ENCODE peak calls at places on chromosomes 12 and 14, in ten cellular contexts. One of them, this sample, is unnamed.

GRCh38 chr14:49634547-49635334 is at the start of gene DNAAF2:
- DNase-seq in Karpas-422: peak; percentile 88
- DNase-seq in left ventricle myocardium inferior: peak; percentile 53
- DNase-seq in IMR-90: peak; percentile 76
- DNase-seq in heart left ventricle: peak; percentile 50
- DNase-seq in naive thymus-derived CD4-positive, alpha-beta T cell: peak; percentile 83
- DNase-seq in mesendoderm: peak; percentile 91
- DNase-seq in choroid plexus epithelial cell: peak; percentile 80
- DNase-seq in OCI-LY7: peak; percentile 85
- DNase-seq in ascending aorta: peak; percentile 78
- DNase-seq in this sample: no peak

GRCh38 chr12:1628671-1629337 is at the start of gene WNT5B:
- DNase-seq in naive thymus-derived CD4-positive, alpha-beta T cell: no peak
- DNase-seq in IMR-90: no peak
- DNase-seq in left ventricle myocardium inferior: no peak
- DNase-seq in OCI-LY7: no peak
- DNase-seq in choroid plexus epithelial cell: no peak
- DNase-seq in heart left ventricle: no peak
- DNase-seq in ascending aorta: no peak
- DNase-seq in Karpas-422: no peak
- DNase-seq in mesendoderm: peak; percentile 69
- DNase-seq in this sample: no peak

GRCh38 chr12:42450248-42450647 is 124.3 kb downstream of the PPHLN1 start:
- DNase-seq in Karpas-422: no peak
- DNase-seq in left ventricle myocardium inferior: no peak
- DNase-seq in ascending aorta: no peak
- DNase-seq in mesendoderm: no peak
- DNase-seq in choroid plexus epithelial cell: peak; percentile 58
- DNase-seq in IMR-90: peak; percentile 46
- DNase-seq in naive thymus-derived CD4-positive, alpha-beta T cell: no peak
- DNase-seq in heart left ventricle: no peak
- DNase-seq in OCI-LY7: no peak
- DNase-seq in this sample: no peak

GRCh38 chr12:102459314-102459713 is 21.0 kb downstream of the IGF1 start:
- DNase-seq in naive thymus-derived CD4-positive, alpha-beta T cell: no peak
- DNase-seq in left ventricle myocardium inferior: no peak
- DNase-seq in OCI-LY7: no peak
- DNase-seq in mesendoderm: no peak
- DNase-seq in heart left ventricle: no peak
- DNase-seq in ascending aorta: no peak
- DNase-seq in choroid plexus epithelial cell: no peak
- DNase-seq in IMR-90: no peak
- DNase-seq in Karpas-422: no peak
- DNase-seq in this sample: no peak

GRCh38 chr14:76376878-76377523 is 1.1 kb downstream of the ESRRB start:
- DNase-seq in IMR-90: no peak
- DNase-seq in heart left ventricle: no peak
- DNase-seq in mesendoderm: no peak
- DNase-seq in ascending aorta: no peak
- DNase-seq in choroid plexus epithelial cell: no peak
- DNase-seq in naive thymus-derived CD4-positive, alpha-beta T cell: no peak
- DNase-seq in Karpas-422: no peak
- DNase-seq in OCI-LY7: no peak
- DNase-seq in left ventricle myocardium inferior: no peak
- DNase-seq in this sample: no peak

GRCh38 chr12:133130808-133131128 is 341 bp downstream of the ZNF10 start:
- DNase-seq in naive thymus-derived CD4-positive, alpha-beta T cell: no peak
- DNase-seq in heart left ventricle: peak; percentile 49
- DNase-seq in OCI-LY7: no peak
- DNase-seq in choroid plexus epithelial cell: peak; percentile 30
- DNase-seq in mesendoderm: no peak
- DNase-seq in Karpas-422: peak; percentile 65
- DNase-seq in IMR-90: no peak
- DNase-seq in left ventricle myocardium inferior: peak; percentile 26
- DNase-seq in ascending aorta: no peak
- DNase-seq in this sample: no peak

GRCh38 chr12:14394317-14395058 is 29.0 kb downstream of the ATF7IP start:
- DNase-seq in naive thymus-derived CD4-positive, alpha-beta T cell: peak; percentile 70
- DNase-seq in heart left ventricle: no peak
- DNase-seq in ascending aorta: peak; percentile 64
- DNase-seq in OCI-LY7: peak; percentile 90
- DNase-seq in mesendoderm: peak; percentile 92
- DNase-seq in IMR-90: peak; percentile 84
- DNase-seq in left ventricle myocardium inferior: no peak
- DNase-seq in Karpas-422: peak; percentile 93
- DNase-seq in choroid plexus epithelial cell: peak; percentile 91
- DNase-seq in this sample: no peak

GRCh38 chr12:52166672-52167071 is 25.1 kb downstream of the KRT80 start:
- DNase-seq in left ventricle myocardium inferior: no peak
- DNase-seq in ascending aorta: no peak
- DNase-seq in heart left ventricle: no peak
- DNase-seq in mesendoderm: no peak
- DNase-seq in naive thymus-derived CD4-positive, alpha-beta T cell: no peak
- DNase-seq in IMR-90: peak; percentile 67
- DNase-seq in OCI-LY7: no peak
- DNase-seq in Karpas-422: no peak
- DNase-seq in choroid plexus epithelial cell: no peak
- DNase-seq in this sample: no peak

GRCh38 chr14:61430066-61430757 is 108.8 kb downstream of the PRKCH start:
- DNase-seq in choroid plexus epithelial cell: no peak
- DNase-seq in mesendoderm: no peak
- DNase-seq in Karpas-422: no peak
- DNase-seq in OCI-LY7: no peak
- DNase-seq in left ventricle myocardium inferior: no peak
- DNase-seq in naive thymus-derived CD4-positive, alpha-beta T cell: no peak
- DNase-seq in heart left ventricle: no peak
- DNase-seq in ascending aorta: no peak
- DNase-seq in IMR-90: no peak
- DNase-seq in this sample: no peak

GRCh38 chr12:98399532-98399931 is 115.9 kb upstream of the TMPO start:
- DNase-seq in naive thymus-derived CD4-positive, alpha-beta T cell: no peak
- DNase-seq in heart left ventricle: peak; percentile 62
- DNase-seq in Karpas-422: no peak
- DNase-seq in OCI-LY7: peak; percentile 45
- DNase-seq in choroid plexus epithelial cell: peak; percentile 91
- DNase-seq in left ventricle myocardium inferior: no peak
- DNase-seq in mesendoderm: peak; percentile 91
- DNase-seq in IMR-90: peak; percentile 78
- DNase-seq in ascending aorta: no peak
- DNase-seq in this sample: no peak

GRCh38 chr14:94751956-94752355 is 18.0 kb downstream of the GSC start:
- DNase-seq in heart left ventricle: no peak
- DNase-seq in choroid plexus epithelial cell: no peak
- DNase-seq in OCI-LY7: no peak
- DNase-seq in mesendoderm: no peak
- DNase-seq in IMR-90: no peak
- DNase-seq in left ventricle myocardium inferior: no peak
- DNase-seq in ascending aorta: no peak
- DNase-seq in Karpas-422: no peak
- DNase-seq in naive thymus-derived CD4-positive, alpha-beta T cell: no peak
- DNase-seq in this sample: no peak

GRCh38 chr12:11755311-11755930 is 105.9 kb downstream of the ETV6 start:
- DNase-seq in ascending aorta: no peak
- DNase-seq in Karpas-422: no peak
- DNase-seq in IMR-90: peak; percentile 31
- DNase-seq in naive thymus-derived CD4-positive, alpha-beta T cell: no peak
- DNase-seq in OCI-LY7: no peak
- DNase-seq in left ventricle myocardium inferior: no peak
- DNase-seq in choroid plexus epithelial cell: peak; percentile 31
- DNase-seq in mesendoderm: no peak
- DNase-seq in heart left ventricle: no peak
- DNase-seq in this sample: no peak

GRCh38 chr12:121295746-121296617 is 527 bp downstream of the CAMKK2 start:
- DNase-seq in OCI-LY7: peak; percentile 26
- DNase-seq in choroid plexus epithelial cell: peak; percentile 13
- DNase-seq in ascending aorta: peak; percentile 71
- DNase-seq in mesendoderm: peak; percentile 35
- DNase-seq in IMR-90: no peak
- DNase-seq in naive thymus-derived CD4-positive, alpha-beta T cell: no peak
- DNase-seq in left ventricle myocardium inferior: peak; percentile 41
- DNase-seq in heart left ventricle: peak; percentile 47
- DNase-seq in Karpas-422: peak; percentile 60
- DNase-seq in this sample: no peak

DNA sequence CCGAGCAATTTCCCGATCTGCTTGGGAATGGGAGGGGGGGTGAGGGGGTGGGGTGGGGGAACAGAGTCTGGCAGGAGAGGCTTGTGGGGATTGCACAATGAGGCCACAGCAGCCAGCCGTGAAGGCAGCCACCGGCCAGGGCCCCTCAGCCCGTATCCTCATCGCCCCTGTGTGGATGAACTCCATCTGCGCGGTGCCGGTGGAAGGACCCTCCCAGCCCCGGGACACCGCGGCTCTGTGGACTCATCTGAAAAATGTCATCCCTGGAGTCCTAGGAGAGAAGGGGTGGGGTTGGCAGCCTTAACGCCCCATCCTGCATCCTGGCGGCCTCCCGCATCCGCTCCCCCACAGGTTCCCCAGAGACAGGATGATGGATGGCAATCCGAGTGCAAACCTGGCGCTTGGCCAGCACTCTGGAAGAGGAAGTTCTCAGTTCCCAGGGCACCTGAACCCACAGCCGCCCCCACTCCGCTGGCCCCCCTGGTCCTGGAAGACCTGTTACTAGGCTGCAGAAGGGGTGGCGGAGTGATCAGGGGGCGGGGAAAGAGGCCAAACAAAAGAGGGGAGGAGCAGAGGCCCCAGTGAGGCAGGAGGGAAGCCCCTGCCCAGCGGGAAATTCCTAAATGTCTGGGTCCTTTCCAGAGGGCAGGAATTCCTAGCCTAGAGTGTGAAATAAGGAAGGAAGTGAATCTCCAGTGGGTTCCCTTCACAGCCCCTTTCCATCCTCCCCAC is 1.2 kb upstream of the TNFAIP2 start:
- DNase-seq in ascending aorta: peak; percentile 87
- DNase-seq in mesendoderm: peak; percentile 92
- DNase-seq in left ventricle myocardium inferior: peak; percentile 91
- DNase-seq in choroid plexus epithelial cell: peak; percentile 26
- DNase-seq in heart left ventricle: peak; percentile 89
- DNase-seq in naive thymus-derived CD4-positive, alpha-beta T cell: no peak
- DNase-seq in IMR-90: peak; percentile 53
- DNase-seq in OCI-LY7: no peak
- DNase-seq in Karpas-422: peak; percentile 91
- DNase-seq in this sample: no peak
- H3K4me3 ChIP-seq in ascending aorta: peak overlapping the region; percentile 74
- H3K4me3 ChIP-seq in mesendoderm: no peak overlapping the region
- H3K4me3 ChIP-seq in left ventricle myocardium inferior: peak overlapping the region; percentile 96
- H3K4me3 ChIP-seq in choroid plexus epithelial cell: no peak overlapping the region
- H3K4me3 ChIP-seq in heart left ventricle: peak overlapping the region; percentile 85
- H3K4me3 ChIP-seq in naive thymus-derived CD4-positive, alpha-beta T cell: no peak overlapping the region
- H3K4me3 ChIP-seq in IMR-90: no peak overlapping the region
- H3K4me3 ChIP-seq in OCI-LY7: no peak overlapping the region
- H3K4me3 ChIP-seq in Karpas-422: peak overlapping the region; percentile 18
- H3K4me3 ChIP-seq in this sample: peak overlapping the region; percentile 59

DNA sequence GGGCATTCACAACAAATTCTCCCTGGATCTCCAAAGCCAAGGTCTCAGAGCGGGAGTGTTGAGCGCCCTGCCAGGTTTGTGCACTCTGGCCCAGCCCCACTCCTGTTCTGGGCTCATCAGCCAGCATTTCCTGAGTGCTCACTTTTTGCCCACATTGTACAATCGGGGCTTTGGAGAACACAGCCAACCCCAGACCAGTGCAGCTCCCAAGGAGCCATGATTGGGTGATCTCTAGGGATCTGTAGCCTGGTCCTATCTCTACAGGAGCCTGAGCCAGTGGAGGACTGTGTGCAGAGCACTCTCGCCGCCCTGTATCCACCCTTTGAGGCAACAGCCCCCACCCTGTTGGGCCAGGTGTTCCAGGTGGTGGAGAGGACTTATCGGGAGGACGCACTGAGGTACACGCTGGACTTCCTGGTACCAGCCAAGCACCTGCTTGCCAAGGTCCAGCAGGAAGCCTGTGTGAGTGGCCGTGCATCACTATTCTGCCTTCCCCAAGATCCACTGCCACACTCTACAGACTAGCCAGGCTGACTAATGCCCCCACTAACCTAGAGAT is 2.8 kb downstream of the ARHGEF40 start:
- DNase-seq in mesendoderm: no peak
- DNase-seq in IMR-90: no peak
- DNase-seq in heart left ventricle: no peak
- DNase-seq in Karpas-422: no peak
- DNase-seq in ascending aorta: no peak
- DNase-seq in OCI-LY7: no peak
- DNase-seq in naive thymus-derived CD4-positive, alpha-beta T cell: no peak
- DNase-seq in left ventricle myocardium inferior: no peak
- DNase-seq in choroid plexus epithelial cell: no peak
- DNase-seq in this sample: no peak
- H3K4me3 ChIP-seq in mesendoderm: no peak overlapping the region
- H3K4me3 ChIP-seq in IMR-90: no peak overlapping the region
- H3K4me3 ChIP-seq in heart left ventricle: no peak overlapping the region
- H3K4me3 ChIP-seq in Karpas-422: no peak overlapping the region
- H3K4me3 ChIP-seq in ascending aorta: no peak overlapping the region
- H3K4me3 ChIP-seq in OCI-LY7: no peak overlapping the region
- H3K4me3 ChIP-seq in naive thymus-derived CD4-positive, alpha-beta T cell: no peak overlapping the region
- H3K4me3 ChIP-seq in left ventricle myocardium inferior: no peak overlapping the region
- H3K4me3 ChIP-seq in choroid plexus epithelial cell: no peak overlapping the region
- H3K4me3 ChIP-seq in this sample: no peak overlapping the region

GRCh38 chr12:7079826-7080125 is 12.5 kb downstream of the C1R start:
- DNase-seq in ascending aorta: no peak
- DNase-seq in IMR-90: peak; percentile 76
- DNase-seq in left ventricle myocardium inferior: no peak
- DNase-seq in choroid plexus epithelial cell: peak; percentile 80
- DNase-seq in mesendoderm: no peak
- DNase-seq in OCI-LY7: no peak
- DNase-seq in Karpas-422: no peak
- DNase-seq in heart left ventricle: no peak
- DNase-seq in naive thymus-derived CD4-positive, alpha-beta T cell: no peak
- DNase-seq in this sample: no peak
- H3K4me3 ChIP-seq in ascending aorta: no peak overlapping the region
- H3K4me3 ChIP-seq in IMR-90: no peak overlapping the region
- H3K4me3 ChIP-seq in left ventricle myocardium inferior: no peak overlapping the region
- H3K4me3 ChIP-seq in choroid plexus epithelial cell: no peak overlapping the region
- H3K4me3 ChIP-seq in mesendoderm: no peak overlapping the region
- H3K4me3 ChIP-seq in OCI-LY7: no peak overlapping the region
- H3K4me3 ChIP-seq in Karpas-422: no peak overlapping the region
- H3K4me3 ChIP-seq in heart left ventricle: no peak overlapping the region
- H3K4me3 ChIP-seq in naive thymus-derived CD4-positive, alpha-beta T cell: no peak overlapping the region
- H3K4me3 ChIP-seq in this sample: no peak overlapping the region

GRCh38 chr12:60014441-60014840 is 418.6 kb downstream of the SLC16A7 start:
- DNase-seq in heart left ventricle: no peak
- DNase-seq in mesendoderm: no peak
- DNase-seq in naive thymus-derived CD4-positive, alpha-beta T cell: no peak
- DNase-seq in IMR-90: no peak
- DNase-seq in OCI-LY7: no peak
- DNase-seq in ascending aorta: no peak
- DNase-seq in choroid plexus epithelial cell: no peak
- DNase-seq in Karpas-422: no peak
- DNase-seq in left ventricle myocardium inferior: no peak
- DNase-seq in this sample: no peak

DNA sequence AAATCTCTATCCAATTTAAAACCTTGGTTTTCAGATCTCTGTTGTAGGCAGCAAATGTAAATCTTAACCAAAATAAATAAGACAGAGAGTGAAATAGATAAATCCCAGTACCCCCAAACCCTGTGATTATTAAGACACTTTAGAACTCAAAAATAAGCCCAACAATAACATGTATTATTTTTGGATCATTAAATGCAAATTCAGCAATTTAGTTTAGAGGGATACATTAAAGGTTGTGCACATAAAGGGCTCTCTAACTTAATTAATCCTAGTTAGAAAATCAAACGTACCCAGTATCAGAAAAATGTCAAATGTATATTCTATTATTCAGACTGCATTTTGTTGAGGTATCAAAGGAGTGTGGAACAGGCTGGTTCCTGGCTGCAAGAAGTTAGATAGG is 416.8 kb downstream of the SLC16A7 start:
- DNase-seq in naive thymus-derived CD4-positive, alpha-beta T cell: no peak
- DNase-seq in mesendoderm: no peak
- DNase-seq in heart left ventricle: no peak
- DNase-seq in IMR-90: no peak
- DNase-seq in OCI-LY7: no peak
- DNase-seq in Karpas-422: no peak
- DNase-seq in choroid plexus epithelial cell: no peak
- DNase-seq in ascending aorta: no peak
- DNase-seq in left ventricle myocardium inferior: no peak
- DNase-seq in this sample: no peak
- H3K4me3 ChIP-seq in naive thymus-derived CD4-positive, alpha-beta T cell: no peak overlapping the region
- H3K4me3 ChIP-seq in mesendoderm: no peak overlapping the region
- H3K4me3 ChIP-seq in heart left ventricle: no peak overlapping the region
- H3K4me3 ChIP-seq in IMR-90: no peak overlapping the region
- H3K4me3 ChIP-seq in OCI-LY7: no peak overlapping the region
- H3K4me3 ChIP-seq in Karpas-422: no peak overlapping the region
- H3K4me3 ChIP-seq in choroid plexus epithelial cell: no peak overlapping the region
- H3K4me3 ChIP-seq in ascending aorta: no peak overlapping the region
- H3K4me3 ChIP-seq in left ventricle myocardium inferior: no peak overlapping the region
- H3K4me3 ChIP-seq in this sample: no peak overlapping the region